ENCODE peak calls at places on chromosomes 6 and 20, in seven cellular contexts. T, G, Q, Z, A, K and H are unnamed samples.

GRCh38 chr20:63652192-63652980 is 838 bp downstream of the STMN3 start:
- DNase-seq in T (peak; percentile 57), G (peak; percentile 39), Q (peak; percentile 67), Z (peak; percentile 46), A (no peak), K (peak; percentile 53), H (peak; percentile 26)

GRCh38 chr6:33716379-33716778 is 4.9 kb upstream of the UQCC2 start:
- DNase-seq in T (no peak), G (no peak), Q (no peak), Z (no peak), A (no peak), K (no peak), H (no peak)

GRCh38 chr6:89941031-89941775 is 46.9 kb downstream of the GJA10 start:
- DNase-seq in T (no peak), G (no peak), Q (no peak), Z (peak; percentile 49), A (peak; percentile 39), K (no peak), H (no peak)

GRCh38 chr6:12051861-12052368 is 39.8 kb downstream of the HIVEP1 start:
- DNase-seq in T (peak; percentile 86), G (no peak), Q (no peak), Z (no peak), A (peak; percentile 59), K (no peak), H (peak; percentile 51)

GRCh38 chr6:35724471-35724870 is 12.4 kb upstream of the ARMC12 start:
- DNase-seq in T (no peak), G (no peak), Q (no peak), Z (no peak), A (no peak), K (no peak), H (no peak)

GRCh38 chr20:4116091-4116490 is 100.7 kb upstream of the RNF24 start:
- DNase-seq in T (no peak), G (no peak), Q (no peak), Z (no peak), A (no peak), K (no peak), H (no peak)

GRCh38 chr20:3670511-3670910 is 7.3 kb upstream of the GFRA4 start:
- DNase-seq in T (peak; percentile 42), G (no peak), Q (peak; percentile 33), Z (no peak), A (no peak), K (no peak), H (no peak)

GRCh38 chr6:45997875-45998506 is 17.7 kb downstream of the CLIC5 start:
- DNase-seq in T (no peak), G (no peak), Q (no peak), Z (no peak), A (no peak), K (no peak), H (no peak)

GRCh38 chr6:157699777-157700636 is 123.0 kb upstream of the SNX9 start:
- DNase-seq in T (no peak), G (no peak), Q (no peak), Z (no peak), A (no peak), K (no peak), H (no peak)

GRCh38 chr6:144912474-144912873 is 627.3 kb downstream of the UTRN start:
- DNase-seq in T (no peak), G (no peak), Q (no peak), Z (no peak), A (peak; percentile 90), K (peak; percentile 43), H (peak; percentile 83)

GRCh38 chr6:41966961-41967311 is 25.3 kb upstream of the CCND3 start:
- DNase-seq in T (peak; percentile 71), G (no peak), Q (peak; percentile 22), Z (no peak), A (peak; percentile 88), K (peak; percentile 58), H (peak; percentile 60)

GRCh38 chr6:63295553-63295952 is 24.2 kb downstream of the LGSN start:
- DNase-seq in T (no peak), G (no peak), Q (peak; percentile 7), Z (no peak), A (no peak), K (no peak), H (no peak)

GRCh38 chr6:150149146-150149545 is 6.3 kb downstream of the PPP1R14C start:
- DNase-seq in T (no peak), G (no peak), Q (peak; percentile 27), Z (no peak), A (no peak), K (no peak), H (no peak)

GRCh38 chr20:19045366-19045765 is 167.1 kb upstream of the SLC24A3 start:
- DNase-seq in T (peak; percentile 15), G (no peak), Q (no peak), Z (no peak), A (no peak), K (no peak), H (no peak)

GRCh38 chr6:160002882-160003281 is 34.0 kb downstream of the IGF2R start:
- DNase-seq in T (no peak), G (no peak), Q (no peak), Z (no peak), A (no peak), K (no peak), H (no peak)

GRCh38 chr20:59004493-59004762 is 2.6 kb downstream of the CTSZ start:
- DNase-seq in T (no peak), G (peak; percentile 59), Q (no peak), Z (no peak), A (no peak), K (no peak), H (no peak)

GRCh38 chr20:63539092-63539430 is 1.9 kb upstream of the PTK6 start:
- DNase-seq in T (no peak), G (no peak), Q (no peak), Z (no peak), A (no peak), K (no peak), H (no peak)

GRCh38 chr6:135170238-135170637 is 10.9 kb upstream of the MYB start:
- DNase-seq in T (no peak), G (no peak), Q (no peak), Z (no peak), A (no peak), K (no peak), H (no peak)

GRCh38 chr20:38157635-38158495 is 7.2 kb downstream of the TGM2 start:
- DNase-seq in T (no peak), G (no peak), Q (no peak), Z (no peak), A (no peak), K (peak; percentile 62), H (peak; percentile 54)

GRCh38 chr6:126015869-126016268 is 29.5 kb downstream of the TRMT11 start:
- DNase-seq in T (no peak), G (no peak), Q (no peak), Z (no peak), A (peak; percentile 89), K (no peak), H (peak; percentile 33)

GRCh38 chr6:40286721-40287120 is 300.4 kb downstream of the LRFN2 start:
- DNase-seq in T (no peak), G (no peak), Q (no peak), Z (no peak), A (no peak), K (no peak), H (no peak)

GRCh38 chr6:24876496-24877465 is 59.0 kb downstream of the RIPOR2 start:
- DNase-seq in T (no peak), G (no peak), Q (peak; percentile 20), Z (no peak), A (no peak), K (no peak), H (no peak)

GRCh38 chr6:34459899-34460593 is 5.8 kb upstream of the PACSIN1 start:
- DNase-seq in T (peak; percentile 81), G (no peak), Q (peak; percentile 77), Z (no peak), A (peak; percentile 20), K (peak; percentile 64), H (peak; percentile 61)

GRCh38 chr6:131063028-131063763 is at the start of gene EPB41L2:
- DNase-seq in T (peak; percentile 92), G (peak; percentile 91), Q (peak; percentile 97), Z (peak; percentile 90), A (peak; percentile 72), K (peak; percentile 94), H (peak; percentile 93)

GRCh38 chr6:140051521-140052455 is 677.3 kb upstream of the CITED2 start:
- DNase-seq in T (no peak), G (no peak), Q (no peak), Z (no peak), A (peak; percentile 99), K (peak; percentile 95), H (peak; percentile 97)

DNA sequence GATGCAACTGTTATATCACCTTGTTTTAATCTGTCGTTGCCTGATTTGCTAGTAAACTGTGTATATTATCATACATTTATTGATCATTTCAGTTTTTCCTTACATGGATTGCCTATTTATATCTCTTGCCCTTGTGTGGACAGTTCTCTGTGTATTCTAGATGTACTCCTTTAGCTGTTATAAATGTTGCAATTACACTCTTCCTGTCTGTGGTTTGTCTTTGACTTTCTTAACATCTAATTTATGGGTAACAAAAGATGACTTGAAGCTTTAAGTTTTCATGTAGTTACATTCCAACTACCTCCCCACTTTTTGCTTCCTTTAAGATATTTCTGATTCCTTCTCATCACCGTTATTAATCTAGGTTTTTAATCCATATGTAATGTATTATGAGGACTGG is 22.6 kb downstream of the PLCB1 start:
- DNase-seq in T (peak; percentile 74), G (no peak), Q (no peak), Z (no peak), A (no peak), K (no peak), H (peak; percentile 28)
- H3K4me3 ChIP-seq in T (no peak overlapping the region), G (no peak overlapping the region), Q (no peak overlapping the region), Z (no peak overlapping the region), A (no peak overlapping the region), K (no peak overlapping the region), H (no peak overlapping the region)

GRCh38 chr6:116881236-116881635 is 4.2 kb downstream of the RFX6 start:
- DNase-seq in T (no peak), G (no peak), Q (no peak), Z (no peak), A (no peak), K (no peak), H (peak; percentile 1)
- TF ChIP-seq CTCF in T (peak; percentile 3), G (no peak), Q (peak; percentile 26), Z (no peak), A (no peak), K (no peak), H (peak; percentile 11)

GRCh38 chr6:84019812-84020211 is 13.8 kb upstream of the MRAP2 start:
- DNase-seq in T (no peak), G (no peak), Q (no peak), Z (no peak), A (no peak), K (no peak), H (no peak)
- H3K4me3 ChIP-seq in T (no peak overlapping the region), G (no peak overlapping the region), Q (no peak overlapping the region), Z (no peak overlapping the region), A (no peak overlapping the region), K (no peak overlapping the region), H (no peak overlapping the region)

DNA sequence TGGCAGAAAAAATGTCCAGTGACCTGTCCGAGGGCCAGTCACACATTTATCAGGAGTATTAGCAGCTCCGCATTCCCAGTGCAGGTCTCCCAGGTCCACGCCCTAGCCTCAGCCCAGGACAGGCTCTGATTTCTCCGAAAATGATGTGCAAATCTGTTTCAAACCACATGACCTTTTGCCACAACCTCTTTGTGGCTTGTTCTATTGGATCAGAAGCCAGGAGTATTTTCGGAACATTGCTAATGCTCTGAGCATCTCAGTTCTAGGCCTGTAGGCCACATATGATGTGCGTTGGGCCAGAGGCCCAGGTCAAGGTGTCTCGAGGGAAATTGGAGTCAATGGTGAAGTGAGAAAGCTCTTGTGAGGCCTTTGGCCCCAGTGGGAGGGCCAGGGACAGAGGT is 40.4 kb downstream of the SNX5 start:
- DNase-seq in T (no peak), G (no peak), Q (no peak), Z (no peak), A (no peak), K (no peak), H (no peak)
- TF ChIP-seq CTCF in T (no peak), G (no peak), Q (no peak), Z (no peak), A (no peak), K (no peak), H (no peak)